ENCODE peak calls at places on chromosomes 12 and 14, in five cellular contexts. E is CD8-positive, alpha-beta T cell; W is HepG2; P is upper lobe of right lung; L is left cardiac atrium. I is an unnamed sample.

GRCh38 chr12:93772003-93772402 is 94.8 kb downstream of the CRADD start:
- ATAC-seq in W (no peak), L (no peak), E (peak), P (no peak), I (no peak)

GRCh38 chr14:61296151-61296550 is 15.0 kb upstream of the TMEM30B start:
- ATAC-seq in P (no peak), E (peak), L (no peak), W (no peak), I (no peak)

GRCh38 chr14:47674546-47675238 is 713 bp downstream of the MDGA2 start:
- ATAC-seq in L (no peak), W (peak), E (no peak), P (no peak), I (no peak)

GRCh38 chr14:100294213-100294962 is 11.9 kb downstream of the SLC25A29 start:
- ATAC-seq in L (peak), W (no peak), P (no peak), E (no peak), I (no peak)

GRCh38 chr12:91818236-91819131 is 327.2 kb downstream of the BTG1 start:
- ATAC-seq in E (no peak), L (no peak), P (peak), W (peak), I (peak)

GRCh38 chr14:99447739-99448138 is 32.9 kb downstream of the SETD3 start:
- ATAC-seq in L (no peak), E (no peak), W (no peak), P (no peak), I (peak)

GRCh38 chr12:112430929-112431328 is 12.2 kb downstream of the PTPN11 start:
- ATAC-seq in P (no peak), L (no peak), W (no peak), E (no peak), I (no peak)

GRCh38 chr12:124408822-124409517 is 114.1 kb downstream of the RFLNA start:
- ATAC-seq in P (no peak), E (no peak), W (no peak), L (no peak), I (no peak)

GRCh38 chr12:128586630-128587029 is 237.1 kb downstream of the SLC15A4 start:
- ATAC-seq in L (no peak), P (no peak), E (no peak), W (no peak), I (no peak)

GRCh38 chr12:116861331-116861730 is 19.9 kb downstream of the HRK start:
- ATAC-seq in L (peak), P (no peak), E (peak), W (peak), I (no peak)

GRCh38 chr12:53145383-53145782 is 35.1 kb upstream of the ZNF740 start:
- ATAC-seq in L (no peak), W (peak), E (no peak), P (no peak), I (no peak)

GRCh38 chr12:41532072-41532471 is 344.0 kb downstream of the PDZRN4 start:
- ATAC-seq in L (no peak), P (no peak), W (no peak), E (no peak), I (no peak)

GRCh38 chr12:105933671-105934665 is 204.8 kb downstream of the NUAK1 start:
- ATAC-seq in P (peak), L (peak), W (no peak), E (no peak), I (peak)

GRCh38 chr12:9793774-9794395 is 33.2 kb upstream of the CD69 start:
- ATAC-seq in P (no peak), L (no peak), E (peak), W (no peak), I (no peak)

GRCh38 chr12:41439858-41440257 is 251.7 kb downstream of the PDZRN4 start:
- ATAC-seq in E (no peak), L (no peak), W (no peak), P (no peak), I (no peak)

GRCh38 chr12:123055281-123055766 is 74.8 kb downstream of the ARL6IP4 start:
- ATAC-seq in P (no peak), E (no peak), L (peak), W (no peak), I (no peak)

GRCh38 chr12:473863-474577 is 14.3 kb downstream of the B4GALNT3 start:
- ATAC-seq in P (no peak), E (no peak), W (no peak), L (peak), I (no peak)

GRCh38 chr14:43341921-43342320 is 1165.2 kb downstream of the FSCB start:
- ATAC-seq in P (no peak), W (no peak), L (no peak), E (no peak), I (no peak)

GRCh38 chr12:65464930-65465329 is 186.4 kb downstream of the MSRB3 start:
- ATAC-seq in E (no peak), W (no peak), L (peak), P (no peak), I (no peak)

GRCh38 chr14:30882431-30882830 is 8.1 kb downstream of the COCH start:
- ATAC-seq in L (no peak), W (peak), P (no peak), E (no peak), I (no peak)